ENCODE peak calls at places on chromosomes 12 and 14, in nine cellular contexts. V is heart right ventricle; M is mesenchymal stem cell; E is dorsolateral prefrontal cortex; U is cardiac muscle cell; Z is HL-60; K is left ventricle myocardium inferior; I is Peyer's patch; R is CD4-positive, alpha-beta T cell. G is an unnamed sample.

GRCh38 chr14:23910081-23910875 is 43.3 kb upstream of the DHRS4 start:
- DNase-seq in U (peak), I (no peak), R (no peak), E (no peak), M (peak), K (no peak), Z (no peak), V (no peak), G (peak)

GRCh38 chr14:105168496-105168978 is at the start of gene JAG2:
- DNase-seq in V (peak), U (peak), E (peak), R (peak), Z (no peak), M (no peak), K (peak), I (peak), G (peak)

GRCh38 chr14:100867631-100868315 is 35.7 kb downstream of the RTL1 start:
- DNase-seq in V (no peak), M (no peak), I (no peak), E (no peak), R (no peak), U (no peak), Z (no peak), K (peak), G (no peak)

GRCh38 chr12:52650520-52651081 is 1.4 kb downstream of the KRT2 start:
- DNase-seq in U (no peak), V (no peak), K (no peak), E (no peak), M (no peak), Z (no peak), R (no peak), I (no peak), G (peak)

GRCh38 chr14:99531221-99532096 is 50.2 kb downstream of the CCNK start:
- DNase-seq in M (peak), K (no peak), V (no peak), E (no peak), Z (no peak), U (no peak), I (no peak), R (no peak), G (no peak)

GRCh38 chr14:70857499-70857895 is 48.2 kb upstream of the MAP3K9 start:
- DNase-seq in V (no peak), U (no peak), K (no peak), R (no peak), M (peak), E (no peak), Z (no peak), I (no peak), G (no peak)

GRCh38 chr14:30610719-30611388 is 11.3 kb upstream of the SCFD1 start:
- DNase-seq in E (no peak), U (peak), K (no peak), Z (peak), R (peak), I (no peak), M (peak), V (no peak), G (peak)

GRCh38 chr12:857611-858010 is 91.9 kb downstream of the RAD52 start:
- DNase-seq in U (no peak), M (peak), V (no peak), I (no peak), R (no peak), Z (no peak), E (no peak), K (no peak), G (peak)

GRCh38 chr12:93441111-93441616 is 583 bp downstream of the UBE2N start:
- DNase-seq in R (peak), V (peak), Z (no peak), I (peak), U (peak), K (peak), E (peak), M (peak), G (peak)

GRCh38 chr12:65881348-65881961 is 57.2 kb downstream of the HMGA2 start:
- DNase-seq in K (peak), U (no peak), I (no peak), M (peak), E (no peak), Z (peak), V (peak), R (no peak), G (no peak)

GRCh38 chr14:30445852-30446251 is 113.1 kb upstream of the G2E3 start:
- DNase-seq in K (no peak), U (no peak), V (no peak), E (no peak), Z (no peak), R (no peak), I (no peak), M (no peak), G (no peak)

GRCh38 chr12:79451988-79452387 is 238.8 kb downstream of the PAWR start:
- DNase-seq in K (peak), I (no peak), U (no peak), R (no peak), E (peak), V (peak), M (peak), Z (no peak), G (peak)

GRCh38 chr12:31644536-31644935 is 15.0 kb upstream of the ETFBKMT start:
- DNase-seq in Z (no peak), E (no peak), I (no peak), R (no peak), U (no peak), V (no peak), K (no peak), M (no peak), G (no peak)

GRCh38 chr12:56128669-56129209 is 672 bp downstream of the ESYT1 start:
- DNase-seq in U (peak), I (peak), R (no peak), K (no peak), V (peak), M (peak), Z (no peak), E (peak), G (no peak)

GRCh38 chr12:78898416-78898815 is 33.8 kb downstream of the SYT1 start:
- DNase-seq in Z (no peak), K (peak), U (peak), I (no peak), E (peak), V (peak), M (no peak), R (no peak), G (no peak)

GRCh38 chr12:79883216-79883615 is 51.7 kb downstream of the PPP1R12A start:
- DNase-seq in M (peak), R (no peak), Z (no peak), V (no peak), U (no peak), E (no peak), K (no peak), I (no peak), G (peak)

GRCh38 chr12:132430838-132431826 is 58.8 kb upstream of the FBRSL1 start:
- DNase-seq in U (no peak), R (no peak), V (no peak), M (no peak), E (no peak), Z (no peak), K (no peak), I (no peak), G (no peak)

GRCh38 chr12:69966839-69967238 is 141.8 kb downstream of the MYRFL start:
- DNase-seq in E (peak), M (no peak), I (no peak), V (no peak), U (no peak), R (no peak), Z (no peak), K (no peak), G (peak)

GRCh38 chr12:91743727-91744126 is 401.9 kb downstream of the BTG1 start:
- DNase-seq in M (no peak), Z (no peak), U (no peak), I (no peak), E (no peak), V (no peak), R (no peak), K (no peak), G (no peak)

GRCh38 chr14:37230551-37231194 is 32.9 kb downstream of the MIPOL1 start:
- DNase-seq in U (peak), V (no peak), I (no peak), K (no peak), M (peak), E (no peak), R (no peak), Z (peak), G (peak)

GRCh38 chr12:3266638-3267037 is 189.5 kb downstream of the TSPAN9 start:
- DNase-seq in R (no peak), V (no peak), U (no peak), Z (no peak), E (no peak), K (no peak), I (no peak), M (no peak), G (no peak)

GRCh38 chr14:68968051-68968450 is 11.1 kb downstream of the ACTN1 start:
- DNase-seq in U (no peak), I (peak), M (no peak), K (no peak), V (no peak), Z (no peak), E (no peak), R (peak), G (no peak)

GRCh38 chr12:20716037-20716436 is 20.9 kb downstream of the SLCO1C1 start:
- DNase-seq in E (no peak), V (no peak), I (no peak), U (peak), M (no peak), Z (no peak), R (no peak), K (no peak), G (peak)

GRCh38 chr14:35766036-35766699 is 42.9 kb downstream of the RALGAPA1 start:
- DNase-seq in R (no peak), M (no peak), Z (no peak), V (no peak), E (no peak), U (no peak), I (no peak), K (no peak), G (no peak)

GRCh38 chr12:30613119-30613830 is 82.4 kb downstream of the IPO8 start:
- DNase-seq in E (no peak), Z (no peak), U (no peak), M (peak), V (no peak), K (no peak), R (no peak), I (no peak), G (no peak)

GRCh38 chr14:32331227-32331597 is 2.1 kb downstream of the AKAP6 start:
- DNase-seq in K (no peak), V (no peak), M (no peak), Z (no peak), E (no peak), R (no peak), I (no peak), U (no peak), G (no peak)

GRCh38 chr12:79378496-79378895 is 312.3 kb downstream of the PAWR start:
- DNase-seq in V (no peak), I (no peak), K (no peak), R (no peak), M (no peak), E (no peak), U (no peak), Z (no peak), G (no peak)

GRCh38 chr12:80216890-80217559 is 117.7 kb downstream of the OTOGL start:
- DNase-seq in U (peak), R (no peak), K (no peak), V (no peak), I (no peak), M (no peak), Z (no peak), E (peak), G (no peak)

GRCh38 chr14:56796259-56796658 is 14.0 kb downstream of the OTX2 start:
- DNase-seq in U (no peak), K (no peak), Z (no peak), M (no peak), E (no peak), V (no peak), R (no peak), I (no peak), G (no peak)

GRCh38 chr14:64935508-64935907 is 7.0 kb downstream of the GPX2 start:
- DNase-seq in V (no peak), M (no peak), U (no peak), Z (no peak), I (no peak), K (no peak), R (no peak), E (no peak), G (no peak)
- H3K27ac ChIP-seq in V (peak), M (no peak), U (no peak), Z (no peak), I (no peak), K (peak), R (no peak), E (no peak), G (no peak)

GRCh38 chr12:42145552-42146215 is 1.0 kb upstream of the GXYLT1 start:
- DNase-seq in V (no peak), M (peak), E (no peak), Z (no peak), U (peak), I (no peak), K (no peak), R (no peak), G (peak)
- H3K27ac ChIP-seq in V (peak), M (no peak), E (peak), Z (no peak), U (peak), I (no peak), K (peak), R (no peak), G (no peak)

DNA sequence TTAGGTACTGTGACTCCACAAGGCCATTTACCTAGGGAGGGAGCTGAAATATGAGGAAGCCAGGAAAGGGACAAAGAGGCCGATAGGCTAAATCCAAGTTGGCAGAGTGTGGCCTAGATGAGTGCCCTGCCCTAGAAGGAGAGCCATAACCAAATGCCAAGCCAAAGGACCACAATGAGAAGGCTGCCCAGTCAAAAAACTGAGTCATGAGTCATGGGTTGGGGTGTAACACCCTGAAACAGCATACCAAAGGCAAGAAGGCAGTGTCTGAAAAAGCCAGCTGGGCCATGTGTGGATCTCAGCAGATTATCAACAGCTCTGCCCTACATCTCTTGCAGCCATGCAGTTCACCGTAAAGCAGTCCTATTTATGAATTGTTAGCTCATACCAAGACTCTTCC is 171.7 kb downstream of the PHLDA1 start:
- DNase-seq in U (no peak), M (no peak), V (no peak), R (no peak), K (no peak), E (no peak), Z (no peak), I (no peak), G (peak)
- H3K27ac ChIP-seq in U (no peak), M (no peak), V (no peak), R (no peak), K (no peak), E (no peak), Z (no peak), I (no peak), G (peak)

GRCh38 chr14:75279739-75280447 is 1.3 kb downstream of the FOS start:
- DNase-seq in R (no peak), K (peak), Z (no peak), E (no peak), M (peak), U (no peak), V (no peak), I (no peak), G (no peak)
- H3K27ac ChIP-seq in R (no peak), K (peak), Z (no peak), E (peak), M (no peak), U (no peak), V (peak), I (peak), G (no peak)

GRCh38 chr12:22640851-22641250 is 15.9 kb downstream of the ETNK1 start:
- DNase-seq in I (no peak), K (no peak), V (no peak), U (no peak), M (no peak), R (no peak), E (no peak), Z (no peak), G (no peak)
- H3K27ac ChIP-seq in I (no peak), K (no peak), V (no peak), U (no peak), M (no peak), R (no peak), E (no peak), Z (no peak), G (no peak)

DNA sequence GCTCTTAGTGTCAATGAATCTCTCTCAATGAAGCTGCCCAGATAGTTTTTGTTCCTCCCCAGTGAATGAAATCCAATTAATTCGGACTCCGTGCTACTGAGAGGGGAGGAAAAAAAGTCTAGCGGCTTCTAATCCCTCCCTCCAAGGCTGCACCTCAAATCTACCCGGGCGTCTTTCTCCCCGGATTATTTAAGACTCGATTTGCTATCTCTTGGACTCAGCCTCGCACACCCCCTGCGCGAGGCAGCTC is 134 bp downstream of the DUSP6 start:
- DNase-seq in Z (no peak), K (no peak), E (no peak), I (no peak), U (no peak), V (no peak), M (no peak), R (no peak), G (no peak)
- H3K27ac ChIP-seq in Z (peak), K (peak), E (peak), I (peak), U (peak), V (peak), M (peak), R (no peak), G (peak)

G was measured in PC-3.